ENCODE peak calls at places on chromosomes 16 and 17, in nine cellular contexts. F, W, B, X, U, J, Y, D and A are unnamed samples.

GRCh38 chr17:76994237-76994637 is 126.0 kb downstream of the MGAT5B start:
- DNase-seq in W (no peak), B (peak; percentile 48), J (no peak), Y (no peak), F (no peak), D (no peak), U (no peak), X (no peak), A (no peak)

GRCh38 chr17:2111691-2112090 is 56.8 kb downstream of the HIC1 start:
- DNase-seq in U (no peak), D (no peak), J (peak; percentile 57), Y (peak; percentile 22), F (no peak), B (no peak), W (peak; percentile 32), X (no peak), A (no peak)

GRCh38 chr16:57497121-57497520 is 10.8 kb upstream of the DOK4 start:
- DNase-seq in X (no peak), B (peak; percentile 16), Y (no peak), W (no peak), J (no peak), D (no peak), U (no peak), F (peak; percentile 4), A (no peak)

GRCh38 chr17:40323731-40324650 is 15.0 kb downstream of the RARA start:
- DNase-seq in D (peak; percentile 84), B (no peak), Y (no peak), F (peak; percentile 76), W (no peak), X (peak; percentile 75), J (peak; percentile 64), U (no peak), A (no peak)

GRCh38 chr16:85206472-85207356 is 94.4 kb upstream of the CIBAR2 start:
- DNase-seq in B (peak; percentile 71), U (peak; percentile 78), D (no peak), J (no peak), W (no peak), F (peak; percentile 70), Y (no peak), X (no peak), A (no peak)

GRCh38 chr16:684067-684794 is at the start of gene JMJD8:
- DNase-seq in W (peak; percentile 99), F (peak; percentile 99), D (peak; percentile 96), U (peak; percentile 96), Y (peak; percentile 87), J (peak; percentile 95), B (peak; percentile 98), X (peak; percentile 97), A (peak; percentile 90)

GRCh38 chr16:79334127-79334526 is 266.4 kb downstream of the MAF start:
- DNase-seq in D (peak; percentile 22), B (peak; percentile 82), Y (no peak), X (no peak), W (no peak), U (no peak), J (no peak), F (peak; percentile 50), A (peak; percentile 15)

GRCh38 chr16:58862334-58863024 is 128.4 kb upstream of the GOT2 start:
- DNase-seq in J (no peak), X (no peak), Y (no peak), D (no peak), B (peak; percentile 72), W (no peak), F (no peak), U (no peak), A (no peak)

GRCh38 chr17:28398280-28398981 is 7.6 kb downstream of the SLC46A1 start:
- DNase-seq in D (no peak), U (no peak), J (peak; percentile 15), W (peak; percentile 10), X (no peak), Y (no peak), B (no peak), F (no peak), A (no peak)

GRCh38 chr17:9512323-9513168 is 63.1 kb downstream of the STX8 start:
- DNase-seq in B (no peak), W (peak; percentile 29), U (no peak), D (no peak), J (peak; percentile 86), F (no peak), Y (peak; percentile 84), X (no peak), A (no peak)

GRCh38 chr16:78915916-78916315 is 684.6 kb downstream of the MAF start:
- DNase-seq in X (no peak), F (no peak), J (no peak), U (no peak), D (no peak), B (no peak), Y (no peak), W (no peak), A (no peak)

GRCh38 chr17:77011173-77012011 is 129.4 kb upstream of the SEC14L1 start:
- DNase-seq in F (peak; percentile 7), U (no peak), J (peak; percentile 74), Y (peak; percentile 41), B (peak; percentile 93), D (peak; percentile 20), W (peak; percentile 70), X (peak; percentile 67), A (no peak)

GRCh38 chr17:60602385-60602742 is 2.4 kb downstream of the PPM1D start:
- DNase-seq in F (no peak), B (peak; percentile 65), J (no peak), D (no peak), X (no peak), U (no peak), W (peak; percentile 54), Y (no peak), A (no peak)

GRCh38 chr16:89561195-89562026 is 929 bp downstream of the RPL13 start:
- DNase-seq in U (no peak), Y (no peak), F (no peak), W (peak; percentile 50), D (peak; percentile 18), B (no peak), J (no peak), X (no peak), A (no peak)

GRCh38 chr16:89560413-89561194 is at the start of gene RPL13:
- DNase-seq in U (peak; percentile 96), Y (peak; percentile 85), J (peak; percentile 97), W (peak; percentile 98), D (peak; percentile 89), B (peak; percentile 97), F (peak; percentile 98), X (peak; percentile 94), A (peak; percentile 91)

GRCh38 chr16:89562939-89563338 is 2.5 kb downstream of the RPL13 start:
- DNase-seq in Y (no peak), D (no peak), F (no peak), X (no peak), W (no peak), B (no peak), U (no peak), J (no peak), A (no peak)

GRCh38 chr16:89563639-89564392 is 3.3 kb downstream of the RPL13 start:
- DNase-seq in F (no peak), X (no peak), W (no peak), B (no peak), U (no peak), Y (no peak), J (no peak), D (no peak), A (no peak)

GRCh38 chr16:89562027-89562599 is 1.6 kb downstream of the RPL13 start:
- DNase-seq in Y (no peak), D (no peak), W (peak; percentile 24), F (no peak), J (peak; percentile 40), X (no peak), U (no peak), B (peak; percentile 45), A (no peak)
- H3K4me3 ChIP-seq in Y (peak overlapping the region; percentile 91), D (peak overlapping the region; percentile 70), W (peak overlapping the region; percentile 89), F (peak overlapping the region; percentile 96), J (peak overlapping the region; percentile 69), X (peak overlapping the region; percentile 90), U (peak overlapping the region; percentile 89), B (peak overlapping the region; percentile 87), A (peak overlapping the region; percentile 90)

GRCh38 chr16:10934325-10935107 is 7.8 kb downstream of the DEXI start:
- DNase-seq in J (no peak), F (no peak), D (no peak), W (no peak), Y (no peak), U (no peak), B (no peak), X (no peak), A (no peak)
- H3K4me3 ChIP-seq in J (no peak overlapping the region), F (no peak overlapping the region), D (no peak overlapping the region), W (no peak overlapping the region), Y (no peak overlapping the region), U (no peak overlapping the region), B (no peak overlapping the region), X (no peak overlapping the region), A (no peak overlapping the region)

GRCh38 chr17:48606892-48607241 is 2.1 kb upstream of the HOXB6 start:
- DNase-seq in W (no peak), Y (no peak), U (no peak), D (no peak), F (no peak), B (no peak), X (no peak), J (no peak), A (no peak)

GRCh38 chr17:48605409-48605864 is 651 bp upstream of the HOXB6 start:
- DNase-seq in B (no peak), U (no peak), J (no peak), F (no peak), X (no peak), D (no peak), Y (no peak), W (no peak), A (no peak)

GRCh38 chr17:48603959-48604769 is 622 bp downstream of the HOXB6 start:
- DNase-seq in D (no peak), B (peak; percentile 82), F (no peak), Y (no peak), J (no peak), W (no peak), U (no peak), X (no peak), A (no peak)

GRCh38 chr17:48605991-48606891 is 1.5 kb upstream of the HOXB6 start:
- DNase-seq in W (no peak), D (no peak), U (no peak), F (no peak), J (no peak), Y (no peak), X (no peak), B (peak; percentile 66), A (no peak)

DNA sequence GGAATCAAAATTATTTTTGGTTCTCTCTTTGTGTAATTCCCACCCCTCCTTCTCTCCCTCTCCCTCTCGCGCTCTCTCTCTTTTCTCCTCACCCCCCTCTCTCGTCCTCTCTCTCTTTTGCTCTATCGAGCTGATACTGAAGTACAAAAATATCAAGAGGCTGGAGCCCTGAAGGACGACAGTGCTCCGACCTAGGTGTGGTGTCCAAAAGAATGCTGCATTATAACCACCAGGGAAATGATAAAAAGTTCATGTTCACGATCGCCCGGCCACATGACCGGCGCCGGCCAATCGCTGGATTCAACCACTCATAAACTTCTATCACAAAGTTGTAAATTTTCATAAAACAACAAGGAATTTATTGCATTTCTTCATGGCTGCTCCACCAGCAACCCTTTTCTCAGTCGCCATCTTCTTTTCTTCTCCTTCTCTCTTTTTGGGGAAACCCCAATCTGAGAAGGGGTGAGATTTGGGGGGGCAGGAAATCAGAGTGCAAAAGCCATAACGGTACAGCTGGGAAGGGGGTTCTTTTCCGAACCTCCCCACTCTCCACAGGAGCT is at the start of gene HOXB6:
- DNase-seq in D (no peak), F (no peak), Y (no peak), X (no peak), W (no peak), U (no peak), J (no peak), B (no peak), A (no peak)
- H3K4me3 ChIP-seq in D (no peak within 1 kb of the TSS), F (peak within 1 kb of the TSS; percentile 31), Y (no peak within 1 kb of the TSS), X (no peak within 1 kb of the TSS), W (peak within 1 kb of the TSS; percentile 95), U (no peak within 1 kb of the TSS), J (no peak within 1 kb of the TSS), B (no peak within 1 kb of the TSS), A (no peak within 1 kb of the TSS)

GRCh38 chr17:75498726-75499213 is 16.6 kb downstream of the CASKIN2 start:
- DNase-seq in W (no peak), D (no peak), Y (no peak), J (no peak), U (no peak), F (no peak), B (peak; percentile 80), X (no peak), A (no peak)
- H3K4me3 ChIP-seq in W (no peak overlapping the region), D (no peak overlapping the region), Y (no peak overlapping the region), J (no peak overlapping the region), U (no peak overlapping the region), F (no peak overlapping the region), B (no peak overlapping the region), X (no peak overlapping the region), A (peak overlapping the region; percentile 35)